ENCODE peak calls at places on chromosomes 7 and 10, in four cellular contexts. One of them, this sample, is unnamed.

GRCh38 chr7:3673524-3673923 is 372.5 kb downstream of the SDK1 start:
- DNase-seq in GM20000: no peak
- DNase-seq in mucosa of descending colon: peak; percentile 61
- DNase-seq in bronchial epithelial cell: peak; percentile 13
- DNase-seq in this sample: peak; percentile 75

GRCh38 chr7:69412331-69413146 is 185.7 kb upstream of the AUTS2 start:
- DNase-seq in GM20000: peak; percentile 55
- DNase-seq in mucosa of descending colon: no peak
- DNase-seq in bronchial epithelial cell: no peak
- DNase-seq in this sample: peak; percentile 59

GRCh38 chr10:58781873-58782488 is 269.3 kb downstream of the BICC1 start:
- DNase-seq in GM20000: peak; percentile 29
- DNase-seq in mucosa of descending colon: no peak
- DNase-seq in bronchial epithelial cell: peak; percentile 71
- DNase-seq in this sample: no peak

GRCh38 chr10:28564905-28565304 is 32.0 kb downstream of the WAC start:
- DNase-seq in GM20000: no peak
- DNase-seq in mucosa of descending colon: no peak
- DNase-seq in bronchial epithelial cell: no peak
- DNase-seq in this sample: no peak

GRCh38 chr10:3850999-3851937 is 66.3 kb upstream of the KLF6 start:
- DNase-seq in GM20000: no peak
- DNase-seq in mucosa of descending colon: no peak
- DNase-seq in bronchial epithelial cell: peak; percentile 100
- DNase-seq in this sample: no peak

GRCh38 chr7:884191-885003 is 8.0 kb downstream of the GET4 start:
- DNase-seq in GM20000: no peak
- DNase-seq in mucosa of descending colon: peak; percentile 22
- DNase-seq in bronchial epithelial cell: no peak
- DNase-seq in this sample: no peak

GRCh38 chr10:77240042-77240619 is 397.5 kb downstream of the KCNMA1 start:
- DNase-seq in GM20000: no peak
- DNase-seq in mucosa of descending colon: no peak
- DNase-seq in bronchial epithelial cell: no peak
- DNase-seq in this sample: no peak

GRCh38 chr10:114142018-114142417 is 32.0 kb downstream of the CCDC186 start:
- DNase-seq in GM20000: no peak
- DNase-seq in mucosa of descending colon: no peak
- DNase-seq in bronchial epithelial cell: no peak
- DNase-seq in this sample: no peak

GRCh38 chr10:113854757-113855626 is 531 bp downstream of the NHLRC2 start:
- DNase-seq in GM20000: peak; percentile 64
- DNase-seq in mucosa of descending colon: peak; percentile 69
- DNase-seq in bronchial epithelial cell: peak; percentile 15
- DNase-seq in this sample: peak; percentile 45

GRCh38 chr10:86962981-86963310 is 4.5 kb downstream of the SNCG start:
- DNase-seq in GM20000: no peak
- DNase-seq in mucosa of descending colon: peak; percentile 15
- DNase-seq in bronchial epithelial cell: no peak
- DNase-seq in this sample: no peak

GRCh38 chr10:86963341-86963919 is 4.9 kb upstream of the ADIRF start:
- DNase-seq in GM20000: no peak
- DNase-seq in mucosa of descending colon: no peak
- DNase-seq in bronchial epithelial cell: no peak
- DNase-seq in this sample: no peak

GRCh38 chr10:86964061-86964846 is 4.0 kb upstream of the ADIRF start:
- DNase-seq in GM20000: no peak
- DNase-seq in mucosa of descending colon: no peak
- DNase-seq in bronchial epithelial cell: no peak
- DNase-seq in this sample: no peak

GRCh38 chr10:86966008-86966654 is 2.2 kb upstream of the ADIRF start:
- DNase-seq in GM20000: no peak
- DNase-seq in mucosa of descending colon: no peak
- DNase-seq in bronchial epithelial cell: no peak
- DNase-seq in this sample: peak; percentile 27

GRCh38 chr10:86964847-86965190 is 3.5 kb upstream of the ADIRF start:
- DNase-seq in GM20000: no peak
- DNase-seq in mucosa of descending colon: peak; percentile 16
- DNase-seq in bronchial epithelial cell: no peak
- DNase-seq in this sample: no peak
- TF ChIP-seq CTCF in GM20000: no peak
- TF ChIP-seq CTCF in mucosa of descending colon: no peak
- TF ChIP-seq CTCF in bronchial epithelial cell: no peak
- TF ChIP-seq CTCF in this sample: no peak

GRCh38 chr10:45000138-45000763 is 472 bp upstream of the ZNF22 start:
- DNase-seq in GM20000: no peak
- DNase-seq in mucosa of descending colon: no peak
- DNase-seq in bronchial epithelial cell: no peak
- DNase-seq in this sample: no peak

GRCh38 chr10:44998146-44998631 is 2.5 kb upstream of the ZNF22 start:
- DNase-seq in GM20000: no peak
- DNase-seq in mucosa of descending colon: no peak
- DNase-seq in bronchial epithelial cell: no peak
- DNase-seq in this sample: no peak

GRCh38 chr10:45003432-45004000 is 2.8 kb downstream of the ZNF22 start:
- DNase-seq in GM20000: no peak
- DNase-seq in mucosa of descending colon: no peak
- DNase-seq in bronchial epithelial cell: no peak
- DNase-seq in this sample: no peak

GRCh38 chr10:45001382-45002148 is 842 bp downstream of the ZNF22 start:
- DNase-seq in GM20000: peak; percentile 84
- DNase-seq in mucosa of descending colon: peak; percentile 77
- DNase-seq in bronchial epithelial cell: peak; percentile 85
- DNase-seq in this sample: peak; percentile 73

DNA sequence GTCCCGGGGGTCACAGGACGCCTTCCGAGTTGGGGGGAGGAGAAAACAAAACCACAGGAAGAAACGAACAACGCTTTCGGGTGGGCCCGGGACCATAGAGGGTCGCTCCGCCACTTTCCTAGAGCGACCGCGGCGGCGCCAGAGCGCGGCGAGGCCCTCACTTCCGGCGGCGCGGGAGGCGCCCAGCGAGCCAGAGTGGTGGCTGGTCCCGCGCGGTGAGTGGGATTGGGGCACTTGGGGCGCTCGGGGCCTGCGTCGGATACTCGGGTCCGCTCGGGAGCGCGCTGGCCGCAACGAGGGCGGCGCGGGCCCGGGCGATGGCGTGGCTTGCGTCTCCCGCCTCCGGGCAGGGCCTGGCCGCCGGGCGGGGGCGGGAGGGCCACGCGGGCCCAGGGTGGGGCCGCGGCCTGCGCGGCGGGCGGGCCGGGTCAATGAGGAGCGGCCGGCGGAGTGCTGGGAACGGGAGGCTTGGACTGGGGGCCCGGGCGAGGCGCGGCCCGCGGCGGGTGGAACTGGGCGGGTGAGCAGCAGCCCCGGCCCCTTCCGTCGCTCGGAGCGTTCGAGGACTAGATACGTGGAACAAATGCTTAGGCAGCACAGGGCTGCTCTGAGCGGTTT is at the start of gene ZNF22:
- DNase-seq in GM20000: peak; percentile 85
- DNase-seq in mucosa of descending colon: peak; percentile 84
- DNase-seq in bronchial epithelial cell: no peak
- DNase-seq in this sample: peak; percentile 83
- TF ChIP-seq CTCF in GM20000: no peak
- TF ChIP-seq CTCF in mucosa of descending colon: no peak
- TF ChIP-seq CTCF in bronchial epithelial cell: peak; percentile 34
- TF ChIP-seq CTCF in this sample: no peak

DNA sequence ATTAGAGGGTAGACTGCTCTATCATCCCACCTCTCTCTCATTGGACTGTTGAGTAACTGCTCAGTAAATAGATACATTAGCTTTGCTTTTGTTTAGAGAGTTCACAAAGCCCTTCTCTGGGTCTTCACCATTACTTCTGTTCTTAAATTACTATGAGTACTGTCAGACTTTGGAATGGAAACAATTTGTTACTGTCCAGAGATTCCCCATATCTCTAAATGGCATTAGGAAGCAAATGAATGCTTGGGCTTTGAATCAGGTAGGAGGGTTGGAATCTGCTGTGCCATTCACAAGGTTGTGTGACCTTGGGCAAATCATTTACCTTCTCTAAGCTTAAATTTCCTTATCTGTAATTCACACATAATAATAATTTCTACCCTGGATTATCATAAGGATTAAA is 541.0 kb upstream of the FZD8 start:
- DNase-seq in GM20000: no peak
- DNase-seq in mucosa of descending colon: no peak
- DNase-seq in bronchial epithelial cell: no peak
- DNase-seq in this sample: no peak
- TF ChIP-seq CTCF in GM20000: no peak
- TF ChIP-seq CTCF in mucosa of descending colon: no peak
- TF ChIP-seq CTCF in bronchial epithelial cell: no peak
- TF ChIP-seq CTCF in this sample: no peak

DNA sequence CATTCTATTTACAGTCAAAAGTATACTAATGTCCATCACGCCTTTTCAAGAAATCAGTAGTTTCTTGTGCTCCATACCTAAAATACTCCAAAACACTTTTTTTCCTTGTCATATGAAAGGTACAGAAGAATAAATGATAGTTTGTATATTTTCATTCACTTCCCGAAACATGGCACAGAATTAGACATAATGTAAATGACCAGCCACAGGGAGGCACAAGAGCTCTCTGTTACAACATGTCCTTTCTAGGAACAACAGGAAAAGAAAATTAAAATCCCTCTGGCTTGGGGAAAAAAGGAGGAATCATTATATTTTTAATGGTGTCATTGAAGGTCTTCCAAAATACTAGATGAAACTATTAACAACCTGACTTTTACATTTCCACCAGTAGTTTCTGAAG is 331.2 kb downstream of the ACTR3B start:
- DNase-seq in GM20000: no peak
- DNase-seq in mucosa of descending colon: no peak
- DNase-seq in bronchial epithelial cell: no peak
- DNase-seq in this sample: no peak
- TF ChIP-seq CTCF in GM20000: no peak
- TF ChIP-seq CTCF in mucosa of descending colon: no peak
- TF ChIP-seq CTCF in bronchial epithelial cell: no peak
- TF ChIP-seq CTCF in this sample: no peak

GRCh38 chr10:66215005-66215404 is 710.8 kb upstream of the LRRTM3 start:
- DNase-seq in GM20000: no peak
- DNase-seq in mucosa of descending colon: no peak
- DNase-seq in bronchial epithelial cell: no peak
- DNase-seq in this sample: peak; percentile 4
- TF ChIP-seq CTCF in GM20000: no peak
- TF ChIP-seq CTCF in mucosa of descending colon: no peak
- TF ChIP-seq CTCF in bronchial epithelial cell: peak; percentile 17
- TF ChIP-seq CTCF in this sample: peak; percentile 14

This sample was measured in activated CD8-positive, alpha-beta T cell treated with anti-CD3 and anti-CD28 coated beads for 36 hours.